ENCODE peak calls at places on chromosomes 1 and 21, in five cellular contexts. Y is mucosa of descending colon, A is lung, Q is colonic mucosa, V is epithelial cell of esophagus. R is an unnamed sample.

GRCh38 chr21:36754241-36754881 is 55.4 kb downstream of the SIM2 start:
- DNase-seq in Y (no peak), A (no peak), Q (no peak), V (no peak), R (no peak)

GRCh38 chr1:239388578-239388977 is 2.2 kb downstream of the CHRM3 start:
- DNase-seq in Y (no peak), A (no peak), Q (no peak), V (no peak), R (no peak)

GRCh38 chr1:25703671-25704637 is 87.4 kb downstream of the MAN1C1 start:
- DNase-seq in Y (no peak), A (no peak), Q (no peak), V (no peak), R (no peak)

GRCh38 chr1:43716559-43717281 is 9.4 kb downstream of the ST3GAL3 start:
- DNase-seq in Y (no peak), A (no peak), Q (no peak), V (no peak), R (no peak)

GRCh38 chr21:44461438-44462089 is 6.3 kb downstream of the LRRC3 start:
- DNase-seq in Y (no peak), A (no peak), Q (no peak), V (no peak), R (no peak)

GRCh38 chr1:93708734-93709481 is 27.3 kb upstream of the BCAR3 start:
- DNase-seq in Y (no peak), A (no peak), Q (no peak), V (no peak), R (no peak)

GRCh38 chr1:12548279-12549105 is 69.5 kb downstream of the DHRS3 start:
- DNase-seq in Y (no peak), A (no peak), Q (no peak), V (no peak), R (no peak)

GRCh38 chr1:85849660-85850059 is 141.4 kb upstream of the ZNHIT6 start:
- DNase-seq in Y (no peak), A (no peak), Q (no peak), V (no peak), R (no peak)

GRCh38 chr1:60983701-60984065 is 98.7 kb upstream of the NFIA start:
- DNase-seq in Y (no peak), A (no peak), Q (no peak), V (no peak), R (no peak)

GRCh38 chr1:184595609-184596008 is 159.0 kb downstream of the EDEM3 start:
- DNase-seq in Y (no peak), A (no peak), Q (no peak), V (peak; percentile 95), R (peak; percentile 85)

GRCh38 chr1:184598403-184598802 is 156.3 kb downstream of the EDEM3 start:
- DNase-seq in Y (peak; percentile 29), A (no peak), Q (no peak), V (no peak), R (no peak)

GRCh38 chr1:184593612-184594011 is 161.0 kb downstream of the EDEM3 start:
- DNase-seq in Y (no peak), A (no peak), Q (no peak), V (peak; percentile 81), R (no peak)

GRCh38 chr1:184597652-184598357 is 156.9 kb downstream of the EDEM3 start:
- DNase-seq in Y (peak; percentile 49), A (no peak), Q (peak; percentile 37), V (peak; percentile 60), R (peak; percentile 39)

DNA sequence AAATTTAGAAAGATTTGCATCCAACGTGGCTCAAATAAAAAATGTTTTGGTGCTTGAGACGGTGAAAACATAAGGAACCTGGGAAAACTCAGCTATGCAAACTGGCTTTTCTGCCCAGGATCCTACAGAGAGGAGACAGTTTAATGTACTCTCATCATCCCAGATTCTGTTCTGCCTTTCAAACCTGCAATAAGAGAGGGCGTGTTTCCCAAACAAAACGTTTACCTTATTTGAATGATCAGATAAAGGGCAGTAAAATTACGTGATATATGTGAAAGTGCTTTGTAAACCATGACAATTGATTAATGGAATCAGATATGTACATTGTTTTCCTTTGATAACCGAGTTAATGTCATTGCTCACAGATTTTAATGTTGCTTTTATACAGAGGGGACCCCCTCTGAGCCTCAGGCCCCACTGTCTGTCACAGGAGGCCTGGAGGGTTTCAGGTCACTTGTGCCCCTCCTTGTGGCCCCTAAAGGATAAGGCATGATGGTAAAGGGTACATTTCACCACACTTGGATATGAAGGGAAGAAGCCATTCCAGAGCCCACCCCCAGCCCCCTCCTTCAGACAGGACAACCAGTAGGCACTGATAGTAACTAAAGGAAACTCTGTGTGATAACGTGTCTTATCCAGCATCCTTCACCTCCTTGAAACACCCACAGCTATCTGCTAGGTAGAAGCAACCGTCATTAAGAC is 157.6 kb downstream of the EDEM3 start:
- DNase-seq in Y (peak; percentile 28), A (no peak), Q (no peak), V (no peak), R (no peak)
- TF ChIP-seq CTCF in Y (no peak), A (no peak), Q (no peak), V (no peak), R (no peak)

DNA sequence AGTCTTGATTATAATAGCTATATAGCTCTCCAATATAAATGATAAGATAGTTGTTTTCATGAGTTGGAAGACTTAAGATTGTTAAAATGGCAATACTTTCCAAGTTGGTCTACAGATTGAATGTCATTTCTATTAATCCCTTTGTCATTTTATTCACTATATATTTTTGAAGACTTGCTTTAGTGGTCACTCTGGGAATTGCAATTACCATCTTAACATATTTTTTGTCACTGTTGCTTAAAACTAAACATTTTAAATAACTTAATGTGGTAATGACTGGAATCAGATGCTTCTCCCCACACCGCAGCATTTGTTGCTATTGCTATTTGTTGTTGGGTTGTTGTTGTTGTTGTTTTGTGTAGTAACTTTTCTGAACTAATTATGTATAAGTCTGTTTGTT is 1592.9 kb downstream of the MRPL39 start:
- DNase-seq in Y (no peak), A (no peak), Q (no peak), V (no peak), R (no peak)
- TF ChIP-seq CTCF in Y (no peak), A (no peak), Q (no peak), V (no peak), R (no peak)

DNA sequence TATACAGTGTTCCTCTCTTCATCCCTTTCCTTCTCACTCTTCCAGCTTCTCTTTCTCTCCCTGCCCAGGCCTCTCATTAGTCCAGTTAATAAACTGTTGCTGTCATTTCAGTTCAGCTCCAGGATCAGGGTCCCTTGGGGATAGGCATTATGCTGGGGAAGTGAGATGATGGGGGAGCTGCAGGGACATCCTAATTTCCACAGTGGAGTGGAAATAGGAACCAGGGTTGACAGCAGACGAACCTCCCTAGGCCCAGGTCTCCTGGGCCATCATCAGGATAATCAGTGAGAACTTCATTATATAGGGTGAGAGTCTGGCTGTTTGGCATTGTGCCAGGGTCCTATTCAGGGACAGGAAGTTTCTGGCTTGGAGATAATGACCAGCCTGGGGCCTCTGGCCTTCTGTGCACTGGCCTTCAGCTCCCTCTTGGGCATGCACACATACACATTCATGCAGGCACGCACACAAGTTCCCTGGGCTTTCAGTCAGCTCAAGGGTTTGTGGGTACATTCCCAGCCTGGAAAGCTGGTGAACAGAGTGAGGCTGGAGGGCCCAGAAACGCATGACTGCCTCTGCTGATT is 14.0 kb upstream of the LRIG2 start:
- DNase-seq in Y (no peak), A (no peak), Q (no peak), V (no peak), R (no peak)
- TF ChIP-seq CTCF in Y (no peak), A (no peak), Q (no peak), V (no peak), R (no peak)

GRCh38 chr1:19454265-19455198 is 30.8 kb downstream of the CAPZB start:
- DNase-seq in Y (no peak), A (no peak), Q (no peak), V (no peak), R (no peak)

GRCh38 chr1:19457555-19457954 is 27.8 kb downstream of the CAPZB start:
- DNase-seq in Y (no peak), A (no peak), Q (no peak), V (no peak), R (no peak)

GRCh38 chr1:19453843-19454242 is 31.5 kb downstream of the CAPZB start:
- DNase-seq in Y (no peak), A (no peak), Q (no peak), V (no peak), R (no peak)

GRCh38 chr1:19456915-19457554 is 28.3 kb downstream of the CAPZB start:
- DNase-seq in Y (no peak), A (no peak), Q (no peak), V (no peak), R (no peak)

DNA sequence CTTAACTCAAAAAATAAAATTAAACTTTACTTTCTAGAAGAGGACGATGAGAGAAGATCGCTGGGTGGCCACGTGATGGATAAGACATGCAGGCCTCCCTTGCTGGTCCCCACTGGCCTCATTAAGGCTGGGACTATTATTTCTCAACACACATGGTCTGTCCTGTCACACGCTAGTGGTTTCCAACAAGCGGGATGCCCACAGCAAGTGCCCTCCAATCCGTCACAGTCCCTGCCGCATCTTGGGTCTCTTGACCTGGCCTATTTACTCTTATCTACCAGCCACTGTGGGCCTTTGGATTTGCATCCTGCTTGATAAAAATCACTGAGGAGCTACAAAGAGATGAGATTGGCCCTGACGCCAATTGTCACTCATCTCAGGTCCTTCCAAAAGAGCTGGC is 30.0 kb downstream of the CAPZB start:
- DNase-seq in Y (no peak), A (no peak), Q (no peak), V (no peak), R (no peak)
- TF ChIP-seq CTCF in Y (no peak), A (no peak), Q (no peak), V (no peak), R (no peak)

DNA sequence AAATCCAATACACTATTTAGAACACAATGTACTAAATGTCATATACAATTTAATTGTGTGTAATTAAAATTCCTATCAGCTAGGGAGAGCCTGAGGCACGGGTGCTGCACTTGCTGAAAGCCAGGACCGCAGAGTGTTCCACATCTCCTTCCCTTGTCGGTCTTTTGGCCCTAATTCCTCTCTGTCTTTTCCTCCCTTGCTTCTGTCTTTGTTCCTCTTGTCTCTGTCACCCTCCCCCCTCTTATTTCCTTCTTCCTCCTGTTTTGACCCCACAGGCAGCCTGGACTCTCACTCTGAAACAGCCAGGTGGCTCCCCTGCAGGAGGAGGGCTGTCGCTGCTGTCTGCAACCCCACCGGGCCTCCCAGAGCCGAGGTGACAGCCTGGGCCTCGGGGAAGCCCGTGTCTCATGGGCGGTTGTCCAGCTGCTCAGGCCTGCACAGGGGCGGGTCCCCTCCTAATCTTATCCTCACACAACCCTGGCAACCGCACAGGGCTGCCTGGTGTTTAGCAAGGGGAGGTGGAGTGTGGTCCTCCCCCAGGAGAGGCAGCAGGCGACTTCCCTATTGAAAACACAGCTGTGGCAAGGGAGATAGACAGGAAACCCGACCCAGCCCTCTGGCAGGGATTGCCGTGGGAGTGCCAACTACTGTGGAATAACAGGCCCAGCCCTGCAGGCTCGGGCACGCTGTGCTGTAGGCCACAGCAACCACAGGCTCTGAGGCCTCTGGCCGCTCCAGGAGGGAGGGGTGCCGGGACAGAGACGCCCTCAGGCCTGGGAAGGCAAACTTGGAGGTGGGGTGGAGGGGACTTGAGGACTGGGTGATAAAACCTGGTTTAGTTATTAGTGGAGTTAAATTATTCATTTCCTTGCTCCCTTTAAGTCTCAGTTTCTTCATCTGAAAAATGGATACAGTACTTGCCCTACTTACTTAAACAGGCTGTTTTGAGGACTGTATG is 68.8 kb upstream of the WDR26 start:
- DNase-seq in Y (peak; percentile 91), A (peak; percentile 89), Q (peak; percentile 94), V (peak; percentile 98), R (peak; percentile 100)
- TF ChIP-seq CTCF in Y (no peak), A (no peak), Q (no peak), V (peak; percentile 15), R (peak; percentile 10)

GRCh38 chr1:228259951-228260350 is 52.1 kb downstream of the OBSCN start:
- DNase-seq in Y (no peak), A (no peak), Q (no peak), V (peak; percentile 9), R (peak; percentile 56)
- TF ChIP-seq CTCF in Y (no peak), A (no peak), Q (no peak), V (no peak), R (peak; percentile 40)